ENCODE peak calls at places on chromosomes 13 and 19, in six cellular contexts. Z, T, C, R, W and Y are unnamed samples.

GRCh38 chr19:15332311-15332996 is at the start of gene BRD4:
- DNase-seq in Z (peak; percentile 77), C (peak; percentile 62), R (no peak), W (no peak), T (peak; percentile 81), Y (peak; percentile 61)

GRCh38 chr13:39692650-39693438 is 37.4 kb downstream of the COG6 start:
- DNase-seq in W (no peak), C (no peak), T (no peak), R (no peak), Z (no peak), Y (no peak)

GRCh38 chr13:43661321-43661720 is 125.5 kb downstream of the ENOX1 start:
- DNase-seq in W (no peak), C (no peak), R (no peak), T (no peak), Z (no peak), Y (peak; percentile 1)

GRCh38 chr13:88005188-88005587 is 334.0 kb downstream of the SLITRK5 start:
- DNase-seq in C (peak; percentile 2), R (no peak), T (no peak), W (no peak), Z (no peak), Y (peak; percentile 16)

GRCh38 chr13:43831088-43831487 is 44.3 kb upstream of the ENOX1 start:
- DNase-seq in Z (no peak), C (peak; percentile 29), T (no peak), W (no peak), R (no peak), Y (peak; percentile 38)

GRCh38 chr19:8224394-8225145 is 15.4 kb downstream of the CERS4 start:
- DNase-seq in R (no peak), C (no peak), Z (peak; percentile 57), T (no peak), W (peak; percentile 29), Y (peak; percentile 12)

GRCh38 chr19:29867984-29868383 is 56.2 kb downstream of the CCNE1 start:
- DNase-seq in T (no peak), R (no peak), Z (no peak), C (no peak), W (no peak), Y (no peak)

GRCh38 chr19:1836458-1837221 is 11.6 kb downstream of the REXO1 start:
- DNase-seq in W (no peak), R (no peak), T (no peak), Z (no peak), C (no peak), Y (no peak)

GRCh38 chr19:18514800-18515682 is 6.8 kb downstream of the ELL start:
- DNase-seq in C (peak; percentile 35), R (no peak), T (peak; percentile 76), W (peak; percentile 78), Z (peak; percentile 51), Y (peak; percentile 68)

GRCh38 chr19:2636897-2637683 is 65.4 kb downstream of the GNG7 start:
- DNase-seq in C (peak; percentile 58), T (peak; percentile 69), W (no peak), R (no peak), Z (peak; percentile 69), Y (peak; percentile 44)

GRCh38 chr13:114279770-114280169 is 1.6 kb upstream of the UPF3A start:
- DNase-seq in T (no peak), C (no peak), R (no peak), W (no peak), Z (no peak), Y (no peak)

GRCh38 chr19:18173054-18173571 is 500 bp upstream of the IFI30 start:
- DNase-seq in Z (peak; percentile 52), R (no peak), W (no peak), C (no peak), T (peak; percentile 49), Y (no peak)

GRCh38 chr13:66009241-66009640 is 1220.9 kb downstream of the PCDH9 start:
- DNase-seq in W (no peak), R (no peak), Z (no peak), C (no peak), T (no peak), Y (no peak)

GRCh38 chr19:35216026-35216832 is 12.3 kb downstream of the FAM187B start:
- DNase-seq in C (no peak), W (no peak), Z (no peak), T (no peak), R (no peak), Y (peak; percentile 58)

GRCh38 chr13:57640582-57640981 is 9.0 kb downstream of the PCDH17 start:
- DNase-seq in R (no peak), C (no peak), Z (no peak), W (no peak), T (no peak), Y (no peak)

GRCh38 chr13:66974174-66974573 is 256.0 kb downstream of the PCDH9 start:
- DNase-seq in R (no peak), C (no peak), T (no peak), Z (no peak), W (no peak), Y (no peak)

GRCh38 chr19:998064-998463 is 2.2 kb upstream of the GRIN3B start:
- DNase-seq in W (no peak), R (no peak), Z (no peak), T (no peak), C (no peak), Y (no peak)

GRCh38 chr13:33379597-33379996 is 94.0 kb upstream of the STARD13 start:
- DNase-seq in C (no peak), Z (no peak), W (no peak), T (no peak), R (no peak), Y (no peak)

GRCh38 chr19:8393871-8394250 is 3.7 kb downstream of the RAB11B start:
- DNase-seq in C (no peak), T (no peak), W (no peak), Z (no peak), R (no peak), Y (no peak)

GRCh38 chr13:76939215-76939614 is 9.1 kb upstream of the ACOD1 start:
- DNase-seq in Z (no peak), R (no peak), W (no peak), T (no peak), C (peak; percentile 13), Y (peak; percentile 60)

GRCh38 chr13:42272115-42272756 is at the start of gene AKAP11:
- DNase-seq in R (no peak), C (peak; percentile 18), W (no peak), T (no peak), Z (peak; percentile 44), Y (peak; percentile 45)

GRCh38 chr13:49670828-49671227 is 20.5 kb downstream of the EBPL start:
- DNase-seq in T (no peak), C (no peak), Z (no peak), R (no peak), W (no peak), Y (no peak)

GRCh38 chr13:51246411-51247298 is 24.5 kb downstream of the FAM124A start:
- DNase-seq in R (no peak), T (no peak), Z (peak; percentile 69), W (no peak), C (no peak), Y (no peak)

GRCh38 chr19:15788594-15789270 is 1.3 kb downstream of the OR10H5 start:
- DNase-seq in W (no peak), R (no peak), Z (no peak), C (no peak), T (no peak), Y (no peak)

GRCh38 chr13:23469901-23470525 is 36.5 kb upstream of the SACS start:
- DNase-seq in R (no peak), Z (no peak), C (no peak), T (no peak), W (no peak), Y (no peak)

GRCh38 chr19:49691243-49692101 is 556 bp downstream of the CPT1C start:
- DNase-seq in T (peak; percentile 70), C (peak; percentile 64), Z (peak; percentile 68), W (no peak), R (no peak), Y (peak; percentile 45)

GRCh38 chr19:43511324-43511723 is 6.8 kb upstream of the PHLDB3 start:
- DNase-seq in Z (no peak), C (no peak), T (no peak), W (no peak), R (no peak), Y (no peak)

GRCh38 chr13:51804295-51805172 is 571 bp upstream of the DHRS12 start:
- DNase-seq in T (peak; percentile 70), C (no peak), Z (no peak), W (no peak), R (no peak), Y (no peak)

GRCh38 chr13:41900918-41901317 is 60.0 kb downstream of the VWA8 start:
- DNase-seq in T (no peak), C (peak; percentile 4), Z (no peak), R (no peak), W (no peak), Y (peak; percentile 33)

GRCh38 chr13:93525087-93525486 is 298.5 kb downstream of the GPC6 start:
- DNase-seq in Z (no peak), T (no peak), C (no peak), R (no peak), W (no peak), Y (no peak)

GRCh38 chr13:46553886-46554855 is 1.2 kb downstream of the LRCH1 start:
- DNase-seq in W (peak; percentile 41), C (peak; percentile 78), T (peak; percentile 67), R (no peak), Z (peak; percentile 69), Y (peak; percentile 89)
- TF ChIP-seq CTCF in W (peak; percentile 40), C (no peak), T (no peak), R (peak; percentile 16), Z (peak; percentile 44), Y (peak; percentile 37)

GRCh38 chr13:112968910-112969691 is at the start of gene MCF2L:
- DNase-seq in C (peak; percentile 45), R (no peak), T (peak; percentile 73), Z (peak; percentile 46), W (no peak), Y (peak; percentile 19)
- H3K4me3 ChIP-seq in C (peak within 1 kb of the TSS; percentile 66), R (peak within 1 kb of the TSS; percentile 10), T (peak within 1 kb of the TSS; percentile 46), Z (peak within 1 kb of the TSS; percentile 73), W (peak within 1 kb of the TSS; percentile 38), Y (no peak within 1 kb of the TSS)

GRCh38 chr19:33687761-33688656 is 66.3 kb downstream of the CHST8 start:
- DNase-seq in T (no peak), C (no peak), R (no peak), W (no peak), Z (no peak), Y (no peak)
- TF ChIP-seq CTCF in T (no peak), C (no peak), R (no peak), W (no peak), Z (no peak), Y (no peak)

GRCh38 chr13:28533049-28533436 is 38.1 kb upstream of the FLT1 start:
- DNase-seq in T (no peak), R (no peak), W (no peak), C (no peak), Z (no peak), Y (no peak)

GRCh38 chr13:28532226-28533048 is 37.5 kb upstream of the FLT1 start:
- DNase-seq in C (no peak), Z (peak; percentile 53), R (no peak), W (no peak), T (no peak), Y (no peak)

GRCh38 chr13:28531195-28531955 is 36.4 kb upstream of the FLT1 start:
- DNase-seq in T (no peak), Z (peak; percentile 61), W (no peak), C (peak; percentile 8), R (no peak), Y (no peak)

GRCh38 chr13:28530729-28531194 is 35.8 kb upstream of the FLT1 start:
- DNase-seq in T (no peak), W (no peak), C (peak; percentile 4), R (no peak), Z (no peak), Y (no peak)

DNA sequence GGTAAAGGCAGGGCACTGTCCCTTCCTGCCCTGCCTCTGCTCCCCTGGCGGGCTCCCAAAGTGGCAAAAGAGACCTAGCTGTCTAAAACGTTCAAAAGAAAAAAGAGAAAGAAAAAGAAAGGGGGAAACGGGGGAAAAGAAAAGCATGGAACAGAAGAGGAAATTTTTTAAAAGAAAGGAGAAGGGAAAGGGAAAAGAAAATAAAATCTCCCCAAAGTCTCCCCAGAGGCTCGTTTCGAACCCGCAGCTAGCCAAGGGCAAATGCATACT is 37.0 kb upstream of the FLT1 start:
- DNase-seq in R (no peak), W (no peak), Z (no peak), C (no peak), T (no peak), Y (no peak)
- H3K4me3 ChIP-seq in R (peak overlapping the region; percentile 58), W (peak overlapping the region; percentile 44), Z (peak overlapping the region; percentile 69), C (no peak overlapping the region), T (peak overlapping the region; percentile 10), Y (no peak overlapping the region)